ENCODE peak calls at places on chromosomes 12 and 14, in nine cellular contexts. U is adrenal gland; A is AG09309; F is AG04449; W is psoas muscle; B is neuronal stem cell; V is naive thymus-derived CD4-positive, alpha-beta T cell; I is dorsolateral prefrontal cortex; D is fibroblast of lung. Z is an unnamed sample.

GRCh38 chr12:50655374-50655921 is 108.5 kb upstream of the ATF1 start:
- DNase-seq in V (no peak), D (peak; percentile 8), W (no peak), B (no peak), F (no peak), I (no peak), A (no peak), U (no peak), Z (no peak)

GRCh38 chr12:92596388-92596787 is 106.4 kb upstream of the PLEKHG7 start:
- DNase-seq in W (no peak), A (no peak), D (peak; percentile 57), B (no peak), F (no peak), U (no peak), I (no peak), V (no peak), Z (peak; percentile 30)

GRCh38 chr12:104381721-104382480 is 74.8 kb upstream of the CHST11 start:
- DNase-seq in B (peak; percentile 81), I (peak; percentile 64), F (no peak), U (peak; percentile 82), W (peak; percentile 69), D (peak; percentile 84), A (no peak), V (peak; percentile 67), Z (peak; percentile 51)

GRCh38 chr12:31278445-31279242 is 47.3 kb downstream of the SINHCAF start:
- DNase-seq in I (no peak), B (peak; percentile 15), D (no peak), U (no peak), W (no peak), F (no peak), V (no peak), A (no peak), Z (no peak)

GRCh38 chr14:68945585-68946289 is 33.4 kb downstream of the ACTN1 start:
- DNase-seq in V (no peak), W (no peak), U (no peak), D (no peak), B (no peak), I (no peak), A (no peak), F (no peak), Z (no peak)

GRCh38 chr14:74846168-74846567 is 29.8 kb downstream of the PROX2 start:
- DNase-seq in V (no peak), F (no peak), A (peak; percentile 64), U (no peak), B (no peak), W (no peak), I (no peak), D (peak; percentile 68), Z (no peak)

GRCh38 chr12:124357616-124358015 is 62.7 kb downstream of the RFLNA start:
- DNase-seq in F (no peak), U (no peak), D (no peak), V (no peak), B (no peak), A (no peak), W (no peak), I (no peak), Z (no peak)

GRCh38 chr14:65478596-65478995 is 66.1 kb downstream of the FUT8 start:
- DNase-seq in B (no peak), D (no peak), W (no peak), U (no peak), F (no peak), I (no peak), V (no peak), A (peak; percentile 43), Z (no peak)

GRCh38 chr12:116541547-116542344 is 17.4 kb upstream of the MAP1LC3B2 start:
- DNase-seq in V (no peak), W (no peak), U (no peak), A (no peak), B (no peak), D (no peak), I (no peak), F (no peak), Z (no peak)

GRCh38 chr14:72560331-72560730 is 333.6 kb downstream of the DPF3 start:
- DNase-seq in W (no peak), U (no peak), F (no peak), I (no peak), B (no peak), V (no peak), A (no peak), D (no peak), Z (no peak)

GRCh38 chr14:64727551-64728071 is 23.4 kb downstream of the PLEKHG3 start:
- DNase-seq in F (no peak), A (no peak), B (no peak), U (no peak), D (no peak), I (peak; percentile 36), W (no peak), V (no peak), Z (no peak)

GRCh38 chr12:53750812-53751335 is 905 bp downstream of the CISTR start:
- DNase-seq in V (no peak), A (no peak), B (no peak), W (peak; percentile 32), I (no peak), U (peak; percentile 45), F (no peak), D (no peak), Z (no peak)

GRCh38 chr14:85731198-85731597 is 201.3 kb downstream of the FLRT2 start:
- DNase-seq in F (no peak), I (no peak), U (no peak), D (peak; percentile 95), A (no peak), W (peak; percentile 41), V (no peak), B (no peak), Z (peak; percentile 11)

GRCh38 chr12:124902916-124903315 is 11.5 kb downstream of the UBC start:
- DNase-seq in F (no peak), U (no peak), V (no peak), B (no peak), D (no peak), A (no peak), W (no peak), I (no peak), Z (no peak)

GRCh38 chr12:124551268-124552144 is 15.9 kb downstream of the NCOR2 start:
- DNase-seq in B (no peak), U (no peak), I (no peak), V (no peak), F (no peak), D (peak; percentile 50), W (no peak), A (no peak), Z (no peak)

GRCh38 chr12:105559292-105559691 is 228.8 kb downstream of the C12orf75 start:
- DNase-seq in B (no peak), D (no peak), A (no peak), I (no peak), W (no peak), V (no peak), U (no peak), F (no peak), Z (no peak)

GRCh38 chr14:87966816-87967215 is 26.2 kb downstream of the GALC start:
- DNase-seq in W (no peak), I (no peak), U (peak; percentile 15), V (no peak), F (no peak), A (no peak), B (no peak), D (no peak), Z (no peak)

GRCh38 chr12:78120866-78121590 is 290.3 kb downstream of the NAV3 start:
- DNase-seq in A (no peak), I (no peak), W (no peak), F (no peak), B (no peak), D (peak; percentile 82), U (no peak), V (no peak), Z (no peak)

GRCh38 chr12:77220586-77220985 is 155.2 kb upstream of the E2F7 start:
- DNase-seq in A (no peak), F (no peak), V (no peak), W (no peak), D (peak; percentile 3), B (no peak), U (no peak), I (no peak), Z (no peak)

DNA sequence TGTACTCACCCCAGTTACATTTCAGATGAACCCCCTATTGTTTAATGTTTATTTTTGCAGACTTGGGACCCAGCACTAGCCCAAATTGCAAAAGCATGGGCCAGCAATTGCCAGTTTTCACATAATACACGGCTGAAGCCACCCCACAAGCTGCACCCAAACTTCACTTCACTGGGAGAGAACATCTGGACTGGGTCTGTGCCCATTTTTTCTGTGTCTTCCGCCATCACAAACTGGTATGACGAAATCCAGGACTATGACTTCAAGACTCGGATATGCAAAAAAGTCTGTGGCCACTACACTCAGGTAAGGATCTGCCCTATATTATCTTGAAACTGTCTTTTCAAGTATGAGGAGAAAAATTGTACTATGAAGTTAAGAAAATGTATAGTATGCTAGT is 1.2 kb downstream of the GLIPR1 start:
- DNase-seq in V (no peak), U (no peak), F (no peak), W (no peak), B (no peak), I (no peak), A (no peak), D (peak; percentile 90), Z (no peak)
- H3K4me3 ChIP-seq in V (peak overlapping the region; percentile 82), U (no peak overlapping the region), F (peak overlapping the region; percentile 56), W (peak overlapping the region; percentile 62), B (no peak overlapping the region), I (peak overlapping the region; percentile 53), A (peak overlapping the region; percentile 36), D (peak overlapping the region; percentile 39), Z (peak overlapping the region; percentile 73)

GRCh38 chr12:58896278-58896677 is 24.0 kb downstream of the LRIG3 start:
- DNase-seq in B (no peak), V (no peak), F (no peak), D (no peak), I (no peak), U (no peak), A (no peak), W (no peak), Z (no peak)
- H3K4me3 ChIP-seq in B (no peak overlapping the region), V (no peak overlapping the region), F (no peak overlapping the region), D (no peak overlapping the region), I (no peak overlapping the region), U (no peak overlapping the region), A (no peak overlapping the region), W (no peak overlapping the region), Z (no peak overlapping the region)

GRCh38 chr12:64781374-64782029 is 22.3 kb upstream of the GNS start:
- DNase-seq in F (no peak), B (peak; percentile 59), V (no peak), A (no peak), U (peak; percentile 16), D (no peak), I (no peak), W (no peak), Z (no peak)
- H3K4me3 ChIP-seq in F (no peak overlapping the region), B (peak overlapping the region; percentile 84), V (peak overlapping the region; percentile 25), A (no peak overlapping the region), U (peak overlapping the region; percentile 15), D (no peak overlapping the region), I (peak overlapping the region; percentile 59), W (peak overlapping the region; percentile 70), Z (no peak overlapping the region)

DNA sequence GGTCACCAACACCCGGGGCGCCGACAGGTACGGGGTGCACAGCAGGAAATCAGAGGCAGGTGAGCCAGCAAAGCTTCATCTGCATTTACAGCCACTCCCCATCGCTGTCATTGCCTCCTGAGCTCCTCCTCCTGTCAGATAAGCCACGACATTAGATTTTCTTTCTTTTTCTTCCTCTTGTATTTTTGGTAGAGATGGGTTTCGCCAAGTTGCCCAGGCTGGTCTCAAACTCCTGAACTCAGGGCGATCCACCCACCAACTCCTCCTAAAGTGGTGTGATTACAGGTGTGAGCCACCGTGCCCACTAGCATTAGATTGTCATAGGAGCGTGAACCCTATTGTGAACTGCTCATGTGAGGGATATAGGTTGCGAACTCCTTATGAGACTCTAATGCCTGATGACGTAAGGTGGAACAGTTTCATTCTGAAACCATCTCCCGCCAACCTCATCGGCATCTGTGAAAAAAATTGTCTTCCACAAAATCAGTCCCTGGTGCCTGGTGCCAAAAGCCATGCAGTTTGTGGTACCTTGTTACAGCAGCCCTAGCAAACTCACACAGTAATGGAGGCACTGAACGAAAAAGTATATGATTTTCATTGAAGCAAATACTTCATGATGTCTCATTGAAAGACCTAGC is 1.5 kb downstream of the STYK1 start:
- DNase-seq in B (no peak), U (no peak), W (no peak), V (no peak), D (no peak), A (no peak), F (no peak), I (no peak), Z (no peak)
- H3K4me3 ChIP-seq in B (no peak overlapping the region), U (no peak overlapping the region), W (no peak overlapping the region), V (peak overlapping the region; percentile 41), D (no peak overlapping the region), A (no peak overlapping the region), F (no peak overlapping the region), I (peak overlapping the region; percentile 56), Z (no peak overlapping the region)

Z was measured in AG04450.